ENCODE peak calls at places on chromosome X, in eight cellular contexts. M, B, G, W, H, D, J and O are unnamed samples.

GRCh38 chrX:134542485-134542884 is 82.5 kb downstream of the HPRT1 start:
- DNase-seq in M (no peak), G (no peak), J (no peak), W (no peak), D (no peak), B (no peak), H (no peak), O (no peak)

GRCh38 chrX:77446029-77446585 is 1.1 kb upstream of the FGF16 start:
- DNase-seq in W (no peak), B (peak), G (no peak), H (no peak), D (no peak), J (no peak), M (no peak), O (no peak)

GRCh38 chrX:14050704-14051103 is 21.0 kb upstream of the GEMIN8 start:
- DNase-seq in G (no peak), J (no peak), D (no peak), W (no peak), M (no peak), H (no peak), B (no peak), O (no peak)

GRCh38 chrX:129478516-129478915 is 44.8 kb downstream of the SMARCA1 start:
- DNase-seq in B (no peak), H (no peak), M (no peak), D (peak), G (no peak), J (no peak), W (no peak), O (no peak)

GRCh38 chrX:1248381-1249061 is 20.1 kb upstream of the CSF2RA start:
- DNase-seq in G (no peak), H (peak), D (no peak), M (no peak), W (no peak), B (no peak), J (no peak), O (no peak)

GRCh38 chrX:23332101-23332887 is 2.4 kb upstream of the PTCHD1 start:
- DNase-seq in H (peak), J (no peak), B (peak), W (no peak), M (no peak), D (no peak), G (peak), O (no peak)

GRCh38 chrX:71622347-71623104 is 4.2 kb upstream of the CXCR3 start:
- DNase-seq in G (peak), W (peak), B (peak), J (peak), H (peak), M (peak), D (peak), O (no peak)

GRCh38 chrX:51456246-51456645 is 40.1 kb downstream of the NUDT11 start:
- DNase-seq in G (peak), D (no peak), H (no peak), W (no peak), J (no peak), M (no peak), B (no peak), O (no peak)

GRCh38 chrX:119468930-119469635 is 839 bp downstream of the SLC25A5 start:
- DNase-seq in D (peak), B (peak), H (peak), J (peak), W (peak), G (peak), M (peak), O (peak)

GRCh38 chrX:40389555-40389954 is 191.2 kb upstream of the ATP6AP2 start:
- DNase-seq in W (no peak), M (no peak), J (no peak), D (no peak), B (no peak), H (no peak), G (no peak), O (no peak)
- TF ChIP-seq CTCF in W (no peak), M (no peak), J (no peak), D (no peak), B (no peak), H (no peak), G (no peak), O (no peak)

GRCh38 chrX:133120406-133120805 is 23.5 kb upstream of the USP26 start:
- DNase-seq in J (no peak), B (no peak), G (no peak), D (no peak), W (no peak), H (no peak), M (no peak), O (no peak)
- TF ChIP-seq POLR2AphosphoS5 in J (no peak), B (no peak), G (no peak), D (no peak), W (no peak), H (no peak), M (no peak), O (no peak)

DNA sequence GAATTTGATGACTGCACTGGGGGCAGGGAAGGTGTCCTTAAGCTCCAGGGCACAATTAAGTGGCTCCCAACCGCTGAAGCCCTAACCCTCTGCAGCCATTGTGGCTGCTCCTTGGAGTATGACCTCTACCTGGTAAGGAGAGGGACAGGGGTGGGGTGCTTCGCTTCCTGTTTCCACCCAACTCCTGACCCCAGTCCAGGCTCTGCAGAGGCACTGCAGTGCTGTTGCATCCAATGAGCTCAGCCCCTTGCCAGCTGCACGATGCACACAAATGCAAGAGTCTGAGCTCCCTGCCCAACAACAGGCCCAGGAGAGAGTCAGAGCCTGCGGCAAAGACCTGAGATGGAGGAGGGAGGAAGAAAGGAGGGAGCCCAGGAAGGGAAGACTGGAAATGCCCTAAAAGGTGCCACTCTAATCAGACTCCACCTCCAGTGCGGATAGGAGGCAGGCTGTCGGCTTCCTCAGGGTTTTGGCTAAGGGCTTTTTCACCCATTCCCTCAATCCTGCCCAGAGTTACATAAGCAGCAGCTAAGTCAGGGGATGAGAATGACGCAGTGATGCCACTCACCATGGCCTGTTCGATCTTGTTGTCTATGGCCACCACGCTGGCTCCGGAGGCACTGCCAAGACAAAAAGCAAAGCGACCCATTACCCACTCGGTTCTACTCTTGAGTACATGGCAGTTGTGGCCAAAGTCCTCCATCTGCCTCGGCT is 60.1 kb downstream of the TSC22D3 start:
- DNase-seq in W (no peak), H (peak), G (no peak), D (no peak), M (no peak), B (peak), J (no peak), O (no peak)
- TF ChIP-seq POLR2A in W (no peak), H (peak), G (peak), D (no peak), M (no peak), B (peak), J (no peak), O (no peak)

GRCh38 chrX:107777536-107777832 is at the start of gene NCBP2L:
- DNase-seq in M (no peak), B (no peak), W (no peak), J (no peak), H (no peak), D (no peak), G (no peak), O (no peak)
- TF ChIP-seq CTCF in M (no peak), B (no peak), W (no peak), J (peak), H (no peak), D (no peak), G (no peak), O (no peak)

GRCh38 chrX:18933611-18934010 is 50.3 kb downstream of the PHKA2 start:
- DNase-seq in B (no peak), W (no peak), M (no peak), D (no peak), G (no peak), H (no peak), J (no peak), O (no peak)

GRCh38 chrX:18931972-18932371 is 51.9 kb downstream of the PHKA2 start:
- DNase-seq in J (no peak), G (no peak), M (no peak), H (no peak), B (no peak), W (no peak), D (no peak), O (no peak)

GRCh38 chrX:18934708-18935107 is 49.2 kb downstream of the PHKA2 start:
- DNase-seq in D (no peak), G (no peak), J (no peak), H (no peak), W (no peak), B (no peak), M (no peak), O (no peak)

GRCh38 chrX:18927558-18927957 is 56.4 kb downstream of the PHKA2 start:
- DNase-seq in H (no peak), D (no peak), J (no peak), W (no peak), G (no peak), M (no peak), B (no peak), O (no peak)

DNA sequence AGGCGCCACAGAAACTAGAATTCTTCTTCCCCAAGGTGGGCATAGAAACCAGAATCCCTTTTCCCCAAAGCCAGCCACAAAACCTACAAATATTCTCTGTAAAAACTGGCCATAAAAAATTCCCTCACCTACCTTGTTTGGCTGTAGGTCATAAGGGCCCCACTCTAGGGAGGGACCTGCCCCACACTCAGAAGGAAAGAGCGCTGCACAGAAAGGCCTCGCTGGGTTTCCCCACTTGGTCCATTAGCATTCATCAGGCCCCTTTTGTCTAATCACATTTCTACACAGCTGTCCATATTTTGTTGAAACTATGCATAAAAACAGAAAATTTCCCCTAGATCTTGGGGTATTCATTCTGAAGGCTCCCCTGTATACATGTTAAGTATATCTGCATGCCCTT is 54.1 kb downstream of the PHKA2 start:
- DNase-seq in H (no peak), G (no peak), B (no peak), W (no peak), D (peak), M (no peak), J (no peak), O (no peak)
- TF ChIP-seq POLR2AphosphoS5 in H (no peak), G (no peak), B (no peak), W (no peak), D (no peak), M (no peak), J (no peak), O (no peak)

DNA sequence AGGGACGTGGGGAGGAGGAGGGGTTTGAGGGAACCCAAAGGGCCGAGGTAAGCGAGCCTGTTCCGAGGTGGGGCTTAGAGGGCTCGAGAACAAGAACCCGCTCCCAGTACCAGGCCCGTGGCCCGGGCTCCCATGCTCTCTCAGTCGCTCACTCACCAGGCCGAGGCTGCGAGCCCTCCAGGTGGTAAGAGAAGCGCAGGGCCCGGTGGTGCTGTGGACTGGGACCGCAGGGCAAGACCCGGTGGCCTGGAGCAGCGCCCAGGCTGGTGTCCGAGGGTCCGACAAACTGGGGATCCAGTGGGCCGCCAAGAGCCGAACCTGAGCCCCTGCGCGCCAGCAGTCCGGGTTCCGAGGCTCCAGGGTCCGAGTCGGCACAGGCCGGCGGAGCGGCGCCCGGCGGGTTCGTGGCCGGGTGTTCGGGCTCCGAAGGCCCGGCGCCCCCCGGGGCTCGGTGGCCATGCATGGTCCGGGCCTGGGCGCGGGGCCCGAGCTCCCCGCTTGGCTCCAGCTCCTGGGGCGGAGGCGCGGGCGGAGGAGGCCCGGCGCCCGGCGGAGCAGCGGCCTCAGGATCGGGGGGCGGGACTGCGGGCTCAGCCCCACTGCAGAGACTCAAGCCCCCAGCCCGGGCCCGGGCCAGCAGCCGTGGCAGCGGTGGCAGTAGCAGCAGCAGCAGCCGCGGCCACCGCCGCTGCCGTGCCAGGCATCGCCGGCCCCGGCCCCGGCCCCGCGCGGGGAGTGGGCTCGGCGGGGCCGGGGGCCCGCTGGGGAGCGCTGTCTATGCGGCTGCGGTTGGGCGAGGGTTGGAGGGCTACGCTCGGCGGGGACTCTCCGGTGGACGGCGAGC is 842 bp downstream of the FGD1 start:
- DNase-seq in M (no peak), B (no peak), H (no peak), D (no peak), J (no peak), W (peak), G (no peak), O (no peak)
- TF ChIP-seq POLR2A in M (no peak), B (no peak), H (no peak), D (no peak), J (no peak), W (no peak), G (no peak), O (no peak)

GRCh38 chrX:104668550-104668949 is 102.6 kb downstream of the IL1RAPL2 start:
- DNase-seq in B (no peak), G (no peak), M (no peak), D (no peak), W (no peak), J (no peak), H (no peak), O (no peak)
- TF ChIP-seq CTCF in B (no peak), G (no peak), M (no peak), D (no peak), W (no peak), J (no peak), H (no peak), O (no peak)